ENCODE peak calls at places on chromosomes 11 and 22, in eight cellular contexts. N, A, C, P, J, T, R and U are unnamed samples. For H3K4me1, the result is how much of the 10 kb centered on the place peaks cover.

GRCh38 chr22:49325531-49326395 is 501.9 kb downstream of the BRD1 start:
- DNase-seq in J (no peak), A (peak), C (peak), T (no peak), N (no peak), R (no peak), P (no peak), U (peak)

GRCh38 chr11:121762820-121763219 is 310.1 kb upstream of the SORL1-AS1 start:
- DNase-seq in R (peak), A (no peak), J (no peak), T (no peak), N (peak), C (no peak), P (peak), U (peak)

GRCh38 chr22:17266261-17266971 is 47.2 kb upstream of the ADA2 start:
- DNase-seq in T (no peak), P (no peak), R (peak), J (peak), C (no peak), A (peak), N (peak), U (no peak)

GRCh38 chr11:9953994-9954626 is 290.2 kb downstream of the SWAP70 start:
- DNase-seq in C (no peak), R (no peak), J (no peak), A (no peak), T (no peak), P (no peak), N (no peak), U (no peak)

GRCh38 chr11:120883404-120884135 is 140.3 kb upstream of the TBCEL start:
- DNase-seq in C (no peak), A (peak), P (peak), N (no peak), T (peak), J (peak), R (peak), U (no peak)

GRCh38 chr22:39351689-39352214 is 2.0 kb downstream of the SYNGR1 start:
- DNase-seq in P (no peak), N (peak), J (no peak), C (no peak), T (no peak), A (no peak), R (no peak), U (no peak)

GRCh38 chr11:123046473-123047264 is 15.3 kb downstream of the HSPA8 start:
- DNase-seq in A (no peak), R (no peak), N (no peak), C (no peak), P (no peak), T (no peak), J (no peak), U (no peak)

GRCh38 chr11:108927791-108928545 is 263.1 kb downstream of the DDX10 start:
- DNase-seq in N (no peak), A (no peak), R (no peak), P (no peak), J (no peak), C (no peak), T (no peak), U (no peak)

GRCh38 chr11:32843544-32843943 is 13.8 kb downstream of the PRRG4 start:
- DNase-seq in T (no peak), N (no peak), C (no peak), J (no peak), R (no peak), A (no peak), P (no peak), U (no peak)

GRCh38 chr22:50473855-50474671 is 772 bp downstream of the SBF1 start:
- DNase-seq in A (peak), J (peak), R (peak), C (no peak), N (peak), T (no peak), P (peak), U (no peak)

GRCh38 chr22:31075961-31076360 is 5.2 kb upstream of the SMTN start:
- DNase-seq in C (peak), T (peak), R (no peak), A (peak), P (peak), N (no peak), J (peak), U (no peak)

GRCh38 chr11:61325649-61326414 is 7.1 kb downstream of the DDB1 start:
- DNase-seq in C (no peak), P (no peak), A (peak), N (no peak), R (no peak), T (no peak), J (no peak), U (no peak)

GRCh38 chr11:103078710-103079109 is 13.2 kb downstream of the DCUN1D5 start:
- DNase-seq in R (no peak), J (no peak), A (no peak), P (no peak), N (no peak), C (no peak), T (no peak), U (no peak)

GRCh38 chr11:119895981-119896380 is 167.0 kb upstream of the NECTIN1 start:
- DNase-seq in A (no peak), T (no peak), N (no peak), C (no peak), P (no peak), R (no peak), J (no peak), U (no peak)

GRCh38 chr11:45650166-45651095 is 15.0 kb downstream of the CHST1 start:
- DNase-seq in C (no peak), J (no peak), T (no peak), R (peak), P (no peak), A (peak), N (no peak), U (no peak)

GRCh38 chr11:111364503-111364902 is 14.6 kb downstream of the POU2AF1 start:
- DNase-seq in C (no peak), N (no peak), R (no peak), P (no peak), J (no peak), T (no peak), A (no peak), U (no peak)

DNA sequence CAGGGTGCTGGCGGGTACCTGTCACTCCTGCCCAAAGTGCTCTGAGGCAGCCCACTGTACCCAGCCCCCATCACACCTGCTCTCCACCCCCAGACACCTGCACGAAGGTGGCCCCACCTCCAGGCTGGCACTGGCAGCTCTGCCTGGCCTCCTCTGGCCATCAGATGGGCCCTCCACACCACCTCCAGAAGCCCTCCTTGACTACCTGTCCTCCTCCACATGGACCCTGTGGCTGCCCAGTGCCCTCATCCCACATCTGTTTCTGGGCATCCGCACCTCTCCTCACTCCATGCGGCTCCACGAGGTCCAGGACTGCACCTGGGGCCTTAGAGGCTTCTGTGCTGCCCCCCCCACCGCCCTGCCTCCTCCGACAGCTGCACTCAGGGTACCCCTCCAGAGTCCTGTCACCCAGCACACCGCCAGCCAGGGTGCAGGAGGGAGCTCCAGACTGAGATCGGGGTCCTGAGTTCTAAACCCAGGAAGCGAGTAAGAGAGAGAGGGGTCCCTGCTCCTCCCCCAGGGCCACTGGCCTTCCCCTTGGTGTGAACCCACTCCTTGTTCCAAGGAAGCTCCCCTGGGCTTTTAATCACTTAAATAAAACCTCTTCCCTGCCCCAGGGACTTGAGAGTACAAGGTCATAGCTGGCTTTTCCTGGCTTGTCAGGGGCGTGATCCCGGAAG is 1.7 kb downstream of the CTSD start:
- DNase-seq in A (no peak), P (no peak), R (no peak), C (no peak), J (no peak), N (no peak), T (no peak), U (no peak)
- H3K4me1 ChIP-seq in A (under half), P (half or more), R (under half), C (half or more), J (half or more), N (under half), T (half or more), U (half or more)

GRCh38 chr22:37559901-37560681 is at the start of gene CDC42EP1:
- DNase-seq in P (peak), R (peak), C (peak), T (no peak), J (peak), A (peak), N (peak), U (no peak)

GRCh38 chr22:37561209-37562048 is 1.1 kb downstream of the CDC42EP1 start:
- DNase-seq in J (peak), C (peak), R (peak), A (peak), N (peak), P (peak), T (peak), U (peak)

GRCh38 chr22:37560682-37561208 is 465 bp downstream of the CDC42EP1 start:
- DNase-seq in T (no peak), P (peak), J (peak), C (peak), R (peak), N (no peak), A (no peak), U (no peak)

GRCh38 chr22:37558815-37559214 is 1.5 kb upstream of the CDC42EP1 start:
- DNase-seq in C (no peak), J (no peak), P (no peak), N (no peak), T (no peak), A (no peak), R (no peak), U (no peak)

GRCh38 chr22:37559521-37559900 is 769 bp upstream of the CDC42EP1 start:
- DNase-seq in A (no peak), T (no peak), P (no peak), N (no peak), C (no peak), R (no peak), J (no peak), U (no peak)
- H3K4me3 ChIP-seq in A (peak), T (peak), P (peak), N (no peak), C (no peak), R (no peak), J (peak), U (peak)

DNA sequence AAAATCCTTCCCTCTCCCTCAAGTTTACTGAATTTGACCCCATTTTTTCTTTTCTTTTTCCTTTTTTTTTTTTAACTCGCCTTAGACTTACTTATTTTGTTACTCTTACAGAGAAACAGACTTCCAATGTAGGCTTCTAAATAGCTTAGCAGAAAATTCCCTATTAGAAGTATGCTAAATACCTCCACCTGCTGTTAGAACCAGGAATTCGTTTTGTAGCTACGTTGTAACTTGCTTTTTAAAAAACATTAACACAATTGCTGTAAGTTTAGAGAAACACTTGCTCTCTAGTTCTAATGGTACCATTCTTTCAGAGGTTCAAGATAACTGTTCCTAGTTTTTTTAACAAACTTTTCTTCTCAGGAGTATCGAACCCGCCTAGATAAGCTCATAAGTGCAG is 324.2 kb downstream of the DCDC1 start:
- DNase-seq in P (no peak), A (no peak), J (no peak), T (no peak), R (peak), C (no peak), N (no peak), U (no peak)
- TF ChIP-seq CTCF in P (peak), A (no peak), J (peak), T (no peak), R (peak), C (no peak), N (no peak), U (no peak)

DNA sequence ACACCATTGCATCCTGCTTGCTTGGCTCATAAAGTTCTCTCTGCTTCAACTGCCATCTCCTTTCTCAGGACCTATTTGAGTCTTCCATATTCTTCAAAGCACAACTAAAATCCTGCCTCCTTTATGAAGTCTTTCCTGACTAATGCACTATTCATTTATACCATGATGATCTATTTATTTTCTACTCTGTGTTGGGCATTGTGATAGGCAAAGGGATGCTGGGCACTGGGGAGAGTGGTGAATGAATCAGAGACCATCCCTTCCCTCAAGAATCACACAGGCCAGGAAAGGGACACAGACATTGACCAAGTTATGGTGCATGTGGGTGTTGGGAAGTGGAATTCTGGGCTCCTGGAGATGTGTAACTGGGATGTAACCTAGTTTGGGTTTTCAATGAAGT is 86.9 kb downstream of the CACNG2 start:
- DNase-seq in T (no peak), N (no peak), J (no peak), P (no peak), C (no peak), A (no peak), R (no peak), U (no peak)
- H3K4me1 ChIP-seq in T (under half), N (under half), J (under half), P (under half), C (under half), A (under half), R (under half), U (under half)

GRCh38 chr11:64284962-64285884 is at the start of gene GPR137:
- DNase-seq in R (peak), T (peak), J (peak), A (peak), C (peak), P (peak), N (peak), U (peak)

GRCh38 chr11:64281957-64282770 is 2.3 kb downstream of the BAD start:
- DNase-seq in C (no peak), R (no peak), P (no peak), N (no peak), J (no peak), T (no peak), A (no peak), U (no peak)

GRCh38 chr11:64284048-64284961 is at the start of gene BAD:
- DNase-seq in R (peak), T (peak), A (peak), J (peak), C (peak), N (peak), P (peak), U (peak)

GRCh38 chr11:64285885-64286800 is 495 bp downstream of the GPR137 start:
- DNase-seq in A (no peak), J (no peak), R (peak), C (no peak), P (no peak), T (no peak), N (no peak), U (no peak)

DNA sequence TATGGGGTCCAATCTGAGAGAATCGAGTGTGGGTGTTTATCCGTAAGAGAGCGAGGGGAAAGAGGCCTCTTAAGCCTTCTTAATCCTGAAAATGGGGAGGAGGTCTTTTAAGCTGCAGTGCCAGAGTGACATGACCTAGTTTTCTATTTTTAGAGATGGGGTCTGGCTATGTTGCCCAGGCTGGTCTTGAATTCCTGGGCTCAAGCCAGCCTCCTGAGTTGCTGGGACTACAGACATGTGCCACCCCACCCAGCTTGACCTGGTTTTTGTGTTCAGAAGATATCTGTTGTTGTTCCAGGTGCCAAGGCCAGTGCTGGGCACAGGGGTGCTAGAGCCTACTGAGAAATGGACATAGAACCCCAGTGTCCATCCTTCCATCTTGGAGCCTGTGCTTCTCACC is 1.4 kb downstream of the BAD start:
- DNase-seq in A (no peak), J (no peak), P (no peak), T (no peak), N (no peak), R (no peak), C (no peak), U (no peak)
- H3K4me3 ChIP-seq in A (no peak), J (no peak), P (no peak), T (no peak), N (no peak), R (no peak), C (no peak), U (peak)

GRCh38 chr11:14308897-14309387 is 50.0 kb downstream of the RRAS2 start:
- DNase-seq in R (no peak), C (no peak), N (no peak), A (no peak), T (no peak), P (no peak), J (no peak), U (no peak)
- TF ChIP-seq CTCF in R (no peak), C (no peak), N (no peak), A (no peak), T (no peak), P (no peak), J (no peak), U (no peak)

GRCh38 chr11:94788396-94788795 is 20.2 kb downstream of the AMOTL1 start:
- DNase-seq in J (no peak), P (no peak), T (no peak), A (no peak), R (no peak), C (no peak), N (no peak), U (no peak)

GRCh38 chr11:94784884-94785283 is 16.7 kb downstream of the AMOTL1 start:
- DNase-seq in A (no peak), P (no peak), J (no peak), T (no peak), R (no peak), N (no peak), C (no peak), U (no peak)

GRCh38 chr11:94787798-94788197 is 19.6 kb downstream of the AMOTL1 start:
- DNase-seq in R (no peak), T (no peak), A (peak), P (no peak), N (no peak), C (no peak), J (no peak), U (no peak)

GRCh38 chr11:94786264-94787126 is 18.3 kb downstream of the AMOTL1 start:
- DNase-seq in N (no peak), R (peak), T (no peak), C (no peak), A (no peak), P (no peak), J (no peak), U (peak)

GRCh38 chr11:94785509-94785908 is 17.4 kb downstream of the AMOTL1 start:
- DNase-seq in T (no peak), P (no peak), J (no peak), C (no peak), R (peak), N (peak), A (no peak), U (no peak)
- H3K4me1 ChIP-seq in T (under half), P (half or more), J (half or more), C (half or more), R (under half), N (under half), A (under half), U (half or more)